ENCODE peak calls at places on chromosomes 6 and 20, in ten cellular contexts. E, B, U, N, J, T, C, H, Z and K are unnamed samples.

GRCh38 chr6:18395177-18395850 is 8.2 kb downstream of the RNF144B start:
- DNase-seq in E (no peak), B (no peak), U (no peak), N (peak), J (no peak), T (no peak), C (no peak), H (no peak), Z (no peak), K (no peak)

GRCh38 chr6:4169028-4169789 is 33.8 kb upstream of the ECI2 start:
- DNase-seq in E (no peak), B (no peak), U (peak), N (peak), J (no peak), T (no peak), C (no peak), H (no peak), Z (peak), K (no peak)

GRCh38 chr6:17202526-17202925 is 78.6 kb upstream of the RBM24 start:
- DNase-seq in E (no peak), B (no peak), U (no peak), N (no peak), J (no peak), T (no peak), C (no peak), H (no peak), Z (peak), K (no peak)

GRCh38 chr6:50815436-50816114 is 3.1 kb upstream of the TFAP2B start:
- DNase-seq in E (no peak), B (peak), U (peak), N (no peak), J (no peak), T (no peak), C (no peak), H (no peak), Z (peak), K (no peak)

GRCh38 chr20:21862224-21862927 is 156.9 kb downstream of the PAX1 start:
- DNase-seq in E (no peak), B (no peak), U (no peak), N (peak), J (no peak), T (no peak), C (no peak), H (no peak), Z (no peak), K (no peak)

GRCh38 chr20:35711588-35712209 is 12.5 kb downstream of the ROMO1 start:
- DNase-seq in E (no peak), B (no peak), U (no peak), N (no peak), J (no peak), T (no peak), C (no peak), H (no peak), Z (no peak), K (no peak)

GRCh38 chr6:47134476-47135189 is 92.5 kb upstream of the ADGRF1 start:
- DNase-seq in E (no peak), B (peak), U (peak), N (no peak), J (peak), T (no peak), C (no peak), H (no peak), Z (peak), K (no peak)

GRCh38 chr6:154792761-154793160 is 59.5 kb downstream of the SCAF8 start:
- DNase-seq in E (no peak), B (no peak), U (no peak), N (no peak), J (no peak), T (no peak), C (no peak), H (no peak), Z (peak), K (no peak)

GRCh38 chr20:53735536-53736050 is 142.0 kb upstream of the ZNF217 start:
- DNase-seq in E (no peak), B (no peak), U (peak), N (peak), J (peak), T (no peak), C (no peak), H (no peak), Z (peak), K (no peak)

GRCh38 chr6:138410048-138410735 is 6.2 kb downstream of the HEBP2 start:
- DNase-seq in E (no peak), B (no peak), U (peak), N (no peak), J (peak), T (no peak), C (no peak), H (no peak), Z (peak), K (no peak)

GRCh38 chr6:105832358-105832757 is 253.8 kb upstream of the PRDM1 start:
- DNase-seq in E (no peak), B (no peak), U (no peak), N (no peak), J (no peak), T (no peak), C (no peak), H (no peak), Z (no peak), K (no peak)

GRCh38 chr6:2807342-2808090 is 34.1 kb downstream of the SERPINB1 start:
- DNase-seq in E (no peak), B (no peak), U (peak), N (no peak), J (no peak), T (no peak), C (peak), H (no peak), Z (peak), K (no peak)

GRCh38 chr6:78947529-78947928 is 80.2 kb downstream of the IRAK1BP1 start:
- DNase-seq in E (no peak), B (no peak), U (no peak), N (no peak), J (no peak), T (no peak), C (no peak), H (no peak), Z (peak), K (no peak)

GRCh38 chr20:46117704-46118467 is at the start of gene CD40:
- DNase-seq in E (peak), B (peak), U (peak), N (peak), J (peak), T (no peak), C (peak), H (peak), Z (peak), K (peak)

GRCh38 chr6:25250878-25251277 is 28.3 kb upstream of the CARMIL1 start:
- DNase-seq in E (no peak), B (no peak), U (no peak), N (no peak), J (no peak), T (no peak), C (no peak), H (no peak), Z (peak), K (no peak)

GRCh38 chr6:142907544-142907943 is 37.4 kb downstream of the HIVEP2 start:
- DNase-seq in E (no peak), B (no peak), U (no peak), N (peak), J (no peak), T (no peak), C (no peak), H (peak), Z (no peak), K (no peak)

GRCh38 chr6:12150812-12151432 is 138.8 kb downstream of the HIVEP1 start:
- DNase-seq in E (no peak), B (no peak), U (no peak), N (peak), J (no peak), T (no peak), C (no peak), H (peak), Z (no peak), K (peak)

GRCh38 chr6:149125309-149125708 is 192.2 kb upstream of the TAB2 start:
- DNase-seq in E (no peak), B (no peak), U (no peak), N (no peak), J (no peak), T (no peak), C (no peak), H (no peak), Z (no peak), K (no peak)

GRCh38 chr6:57284056-57284455 is 33.4 kb upstream of the PRIM2 start:
- DNase-seq in E (no peak), B (no peak), U (peak), N (no peak), J (no peak), T (no peak), C (no peak), H (no peak), Z (peak), K (no peak)

GRCh38 chr6:138231399-138231886 is 13.2 kb upstream of the PBOV1 start:
- DNase-seq in E (no peak), B (peak), U (no peak), N (no peak), J (no peak), T (no peak), C (peak), H (no peak), Z (no peak), K (no peak)

GRCh38 chr20:32945710-32946221 is 58.5 kb downstream of the SUN5 start:
- DNase-seq in E (no peak), B (no peak), U (peak), N (peak), J (no peak), T (no peak), C (no peak), H (peak), Z (peak), K (peak)

GRCh38 chr6:38151580-38152500 is 332.3 kb downstream of the ZFAND3 start:
- DNase-seq in E (no peak), B (no peak), U (no peak), N (no peak), J (no peak), T (no peak), C (no peak), H (no peak), Z (no peak), K (no peak)

GRCh38 chr20:60553095-60553494 is 594.9 kb downstream of the CDH26 start:
- DNase-seq in E (no peak), B (no peak), U (no peak), N (no peak), J (no peak), T (no peak), C (no peak), H (no peak), Z (no peak), K (no peak)